ENCODE peak calls at places on chromosomes 11 and 22, in four cellular contexts. G is tibial artery, M is Peyer's patch, X is IMR-90. Y is an unnamed sample.

GRCh38 chr22:41917906-41918791 is 3.3 kb upstream of the SHISA8 start:
- DNase-seq in X (peak; percentile 63), M (peak; percentile 62), G (no peak), Y (peak; percentile 86)

GRCh38 chr11:89491141-89491690 is at the start of gene NOX4:
- DNase-seq in X (peak; percentile 48), G (peak; percentile 83), M (no peak), Y (peak; percentile 87)

GRCh38 chr11:26584818-26585217 is 12.8 kb upstream of the MUC15 start:
- DNase-seq in G (no peak), X (no peak), M (no peak), Y (no peak)

GRCh38 chr11:102451693-102452460 is 688 bp downstream of the TMEM123 start:
- DNase-seq in G (peak; percentile 72), M (peak; percentile 79), X (peak; percentile 28), Y (peak; percentile 72)

GRCh38 chr11:117239295-117239694 is 6.8 kb downstream of the RNF214 start:
- DNase-seq in G (no peak), M (no peak), X (peak; percentile 96), Y (no peak)

GRCh38 chr11:92269021-92269420 is 44.4 kb downstream of the FAT3 start:
- DNase-seq in M (no peak), G (no peak), X (peak; percentile 42), Y (no peak)

GRCh38 chr11:125871391-125872137 is 15.9 kb upstream of the HYLS1 start:
- DNase-seq in X (peak; percentile 31), G (no peak), M (no peak), Y (no peak)

GRCh38 chr11:91350931-91351330 is 873.7 kb upstream of the FAT3 start:
- DNase-seq in X (no peak), G (no peak), M (no peak), Y (no peak)

GRCh38 chr11:2310073-2310785 is 8.4 kb downstream of the TSPAN32 start:
- DNase-seq in G (peak; percentile 54), M (no peak), X (no peak), Y (peak; percentile 75)

GRCh38 chr11:125483592-125483991 is 12.5 kb downstream of the FEZ1 start:
- DNase-seq in X (no peak), M (no peak), G (no peak), Y (no peak)

GRCh38 chr22:22888509-22889353 is 1.1 kb downstream of the IGLL5 start:
- DNase-seq in X (no peak), G (peak; percentile 52), M (no peak), Y (no peak)

GRCh38 chr11:12223771-12224536 is 113.6 kb downstream of the MICAL2 start:
- DNase-seq in M (no peak), X (peak; percentile 27), G (no peak), Y (no peak)

GRCh38 chr11:115180272-115180671 is 323.9 kb downstream of the CADM1 start:
- DNase-seq in X (no peak), G (no peak), M (no peak), Y (no peak)

GRCh38 chr11:61826930-61827572 is 1.0 kb upstream of the FADS2 start:
- DNase-seq in M (peak; percentile 16), G (no peak), X (no peak), Y (no peak)

GRCh38 chr11:22922672-22923071 is 62.4 kb upstream of the CCDC179 start:
- DNase-seq in M (no peak), X (no peak), G (no peak), Y (no peak)

GRCh38 chr11:63999349-64000025 is 13.2 kb downstream of the OTUB1 start:
- DNase-seq in X (no peak), M (peak; percentile 50), G (peak; percentile 77), Y (peak; percentile 88)

GRCh38 chr11:59178401-59178800 is 6.5 kb downstream of the DTX4 start:
- DNase-seq in M (no peak), G (no peak), X (no peak), Y (no peak)

GRCh38 chr11:8735094-8735493 is 52.5 kb downstream of the RPL27A start:
- DNase-seq in X (no peak), M (no peak), G (no peak), Y (no peak)
- H3K27ac ChIP-seq in X (no peak overlapping the region), M (no peak overlapping the region), G (no peak overlapping the region), Y (no peak overlapping the region)

DNA sequence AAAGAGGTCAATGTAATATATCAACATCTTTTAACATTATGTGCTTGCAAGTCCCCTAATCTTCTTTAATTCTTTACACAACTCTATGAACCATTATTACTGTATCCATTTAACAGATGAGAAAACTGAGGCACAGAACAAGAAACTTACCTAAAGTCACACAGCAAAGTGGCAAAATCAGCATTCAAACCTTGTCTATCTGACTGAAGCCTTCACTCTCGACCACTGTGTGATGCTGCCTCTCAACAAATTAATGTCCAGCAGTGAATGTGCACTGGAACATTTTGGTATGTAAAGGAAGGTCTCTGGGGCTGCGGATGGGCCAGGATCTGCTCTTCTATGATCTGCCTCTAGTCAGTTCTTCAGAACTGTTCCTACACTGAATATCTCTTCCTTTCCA is 42.1 kb downstream of the PRCP start:
- DNase-seq in X (no peak), M (no peak), G (no peak), Y (no peak)
- H3K27ac ChIP-seq in X (peak overlapping the region; percentile 84), M (no peak overlapping the region), G (peak overlapping the region; percentile 35), Y (peak overlapping the region; percentile 69)

DNA sequence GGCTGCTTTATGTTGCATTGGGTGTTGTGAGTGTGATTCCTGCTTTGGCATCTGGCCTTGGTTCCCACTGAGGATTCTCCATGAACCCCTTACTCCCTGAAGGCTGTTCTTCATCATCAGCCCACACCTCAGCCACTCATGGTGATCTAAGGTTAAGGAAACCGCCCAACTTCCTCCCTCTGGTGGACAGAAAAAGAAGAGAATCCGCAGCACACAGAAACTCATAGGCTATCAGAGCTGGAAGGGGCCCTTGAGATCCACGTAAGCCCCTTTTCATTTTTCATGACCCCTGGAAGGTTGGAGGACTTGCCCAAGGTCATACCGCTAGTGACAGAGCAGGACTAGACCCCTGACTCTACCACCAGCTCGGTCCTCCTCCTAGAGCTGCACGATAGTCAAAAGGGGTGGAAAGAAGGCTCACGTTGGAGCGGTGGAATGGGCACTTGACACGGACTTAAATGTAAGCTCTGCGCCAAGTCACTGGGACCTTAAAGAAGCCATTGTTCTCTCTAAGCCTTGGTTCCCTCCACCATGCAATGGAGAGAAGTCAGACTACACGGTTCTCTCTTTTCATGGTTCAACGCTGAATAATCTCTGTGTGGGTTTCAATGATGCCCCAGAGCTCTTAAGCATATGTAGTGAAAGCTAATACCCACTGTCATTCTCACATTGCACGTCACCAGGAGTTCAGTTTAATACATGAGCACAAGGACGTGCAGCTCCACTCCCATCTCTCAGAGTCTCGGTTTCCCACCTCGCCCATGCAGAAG is 83.6 kb upstream of the CRTAM start:
- DNase-seq in M (no peak), G (no peak), X (no peak), Y (no peak)
- H3K27ac ChIP-seq in M (peak overlapping the region; percentile 17), G (no peak overlapping the region), X (no peak overlapping the region), Y (no peak overlapping the region)

DNA sequence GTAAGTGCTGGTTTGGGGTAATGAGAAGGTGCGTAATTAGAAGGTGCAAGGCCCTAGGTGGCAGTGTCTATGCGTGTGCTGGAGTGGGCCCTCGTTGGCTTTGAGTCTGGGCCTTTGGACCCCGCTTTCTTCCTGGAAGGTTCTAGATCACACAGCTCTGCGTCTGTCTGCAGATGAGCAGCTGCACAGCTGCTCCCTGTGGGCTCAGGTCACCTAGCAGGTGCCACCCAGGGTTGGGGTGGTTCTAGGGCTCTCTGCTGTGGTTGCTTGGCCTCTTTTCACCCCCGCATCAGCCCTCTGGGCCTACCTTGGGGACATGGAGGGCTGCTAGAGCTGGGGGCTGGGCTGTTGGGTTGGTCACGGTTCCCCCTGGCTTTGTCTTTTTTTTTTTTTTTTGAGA is 10.4 kb downstream of the RELT start:
- DNase-seq in X (no peak), G (no peak), M (no peak), Y (no peak)
- H3K27ac ChIP-seq in X (no peak overlapping the region), G (no peak overlapping the region), M (peak overlapping the region; percentile 99), Y (no peak overlapping the region)

GRCh38 chr11:112159098-112159761 is 4.7 kb downstream of the IL18 start:
- DNase-seq in G (no peak), X (no peak), M (no peak), Y (no peak)
- H3K27ac ChIP-seq in G (no peak overlapping the region), X (peak overlapping the region; percentile 4), M (no peak overlapping the region), Y (no peak overlapping the region)

GRCh38 chr11:28666632-28667031 is 558.4 kb downstream of the METTL15 start:
- DNase-seq in M (no peak), G (no peak), X (no peak), Y (no peak)
- H3K27ac ChIP-seq in M (no peak overlapping the region), G (no peak overlapping the region), X (no peak overlapping the region), Y (no peak overlapping the region)

Y was measured in aorta.